ENCODE peak calls at places on chromosomes 11 and 22, in six cellular contexts. S is KG1; Z is MV-4-11; V is activated B cell treated with CpG ODN at 0.5 μM for 24 hours; N is activated CD8-positive, alpha-beta memory T cell treated with anti-CD3 and anti-CD28 coated beads, Interleukin-2, amount 50 U/mL, for 48 hours; Q is activated T-helper 1 cell treated with anti-CD3 and anti-CD28 coated beads, Interleukin-2, amount 50 U/mL, for 16 hours. D is an unnamed sample.

GRCh38 chr11:75487366-75487765 is 38.4 kb downstream of the GDPD5 start:
- DNase-seq in S (no peak), N (no peak), V (no peak), Q (no peak), Z (no peak), D (no peak)

GRCh38 chr22:50445071-50445879 is 29.6 kb downstream of the SBF1 start:
- DNase-seq in S (no peak), Z (no peak), Q (no peak), N (no peak), V (no peak), D (peak; percentile 42)

GRCh38 chr11:25200925-25201324 is 704.1 kb downstream of the LUZP2 start:
- DNase-seq in Z (no peak), S (no peak), V (no peak), Q (no peak), N (no peak), D (no peak)

GRCh38 chr22:40473703-40474102 is 103.3 kb downstream of the SGSM3 start:
- DNase-seq in Z (no peak), V (no peak), N (no peak), Q (no peak), S (no peak), D (no peak)

GRCh38 chr11:104653011-104653806 is 245.1 kb downstream of the CASP12 start:
- DNase-seq in V (no peak), S (no peak), N (no peak), Q (no peak), Z (peak; percentile 86), D (no peak)

GRCh38 chr11:44931466-44931865 is 19.2 kb downstream of the TP53I11 start:
- DNase-seq in Q (no peak), V (no peak), Z (no peak), S (no peak), N (no peak), D (no peak)

GRCh38 chr11:56887940-56888339 is 100.8 kb upstream of the OR5AK2 start:
- DNase-seq in S (no peak), V (no peak), N (no peak), Q (no peak), Z (no peak), D (no peak)

GRCh38 chr22:20965888-20966855 is 883 bp upstream of the AIFM3 start:
- DNase-seq in V (no peak), S (no peak), Q (no peak), Z (no peak), N (no peak), D (no peak)

GRCh38 chr11:102955624-102956023 is at the start of gene MMP13:
- DNase-seq in V (no peak), Z (no peak), Q (no peak), N (no peak), S (no peak), D (no peak)

GRCh38 chr22:45207981-45208664 is 32.6 kb downstream of the KIAA0930 start:
- DNase-seq in Q (no peak), N (no peak), V (no peak), S (no peak), Z (no peak), D (no peak)

GRCh38 chr11:42234381-42235035 is 775.1 kb upstream of the LRRC4C start:
- DNase-seq in Z (no peak), Q (no peak), N (no peak), S (no peak), V (no peak), D (no peak)

GRCh38 chr22:38316340-38317236 is 645 bp downstream of the CSNK1E start:
- DNase-seq in Q (no peak), Z (peak; percentile 12), N (peak; percentile 77), S (no peak), V (peak; percentile 65), D (peak; percentile 80)

GRCh38 chr11:102664001-102664752 is 39.0 kb upstream of the MMP20 start:
- DNase-seq in Z (peak; percentile 27), Q (no peak), N (no peak), S (no peak), V (no peak), D (no peak)

GRCh38 chr22:21990449-21991308 is 8.1 kb upstream of the TOP3B start:
- DNase-seq in N (no peak), V (no peak), Z (no peak), S (no peak), Q (no peak), D (no peak)

GRCh38 chr11:22407899-22408298 is 69.7 kb downstream of the SLC17A6 start:
- DNase-seq in N (no peak), S (no peak), Q (no peak), V (no peak), Z (no peak), D (no peak)

GRCh38 chr11:14435717-14436116 is 63.9 kb downstream of the COPB1 start:
- DNase-seq in V (no peak), Z (peak; percentile 29), N (no peak), S (peak; percentile 59), Q (no peak), D (no peak)

D was measured in Peyer's patch.